ENCODE peak calls at places on chromosomes 7 and 10, in four cellular contexts. Q is BJ, K is foreskin fibroblast, E is esophagus squamous epithelium. D is an unnamed sample.

GRCh38 chr7:585229-585711 is 65.6 kb upstream of the PDGFA start:
- DNase-seq in K (no peak), Q (no peak), E (no peak), D (no peak)

GRCh38 chr7:66301737-66302136 is 96.6 kb downstream of the TPST1 start:
- DNase-seq in E (no peak), K (no peak), Q (no peak), D (peak)

GRCh38 chr10:112539340-112539739 is 92.3 kb downstream of the VTI1A start:
- DNase-seq in E (no peak), Q (no peak), K (peak), D (no peak)

GRCh38 chr10:93115661-93116383 is 42.1 kb downstream of the CYP26A1 start:
- DNase-seq in E (no peak), Q (no peak), K (peak), D (peak)

GRCh38 chr7:4835398-4836205 is 26.2 kb downstream of the PAPOLB start:
- DNase-seq in Q (no peak), E (no peak), K (no peak), D (no peak)

GRCh38 chr7:79590571-79591274 is 137.3 kb upstream of the MAGI2 start:
- DNase-seq in E (no peak), Q (no peak), K (no peak), D (no peak)

GRCh38 chr7:81158189-81158588 is 239.3 kb upstream of the SEMA3C start:
- DNase-seq in Q (no peak), E (no peak), K (no peak), D (no peak)

GRCh38 chr10:77208857-77209256 is 428.8 kb downstream of the KCNMA1 start:
- DNase-seq in K (no peak), Q (no peak), E (no peak), D (no peak)

GRCh38 chr10:89783406-89783805 is 82.0 kb downstream of the KIF20B start:
- DNase-seq in Q (peak), E (no peak), K (peak), D (no peak)

GRCh38 chr7:46932656-46933424 is 649.1 kb downstream of the TNS3 start:
- DNase-seq in K (peak), Q (peak), E (no peak), D (peak)

GRCh38 chr10:113960617-113961260 is 82.9 kb upstream of the ADRB1 start:
- DNase-seq in K (no peak), E (no peak), Q (no peak), D (no peak)

GRCh38 chr10:8032558-8032957 is 21.9 kb upstream of the GATA3 start:
- DNase-seq in E (no peak), K (no peak), Q (no peak), D (no peak)

GRCh38 chr10:8023851-8024250 is 30.6 kb upstream of the GATA3 start:
- DNase-seq in E (no peak), Q (no peak), K (no peak), D (no peak)

GRCh38 chr10:8023321-8023720 is 31.2 kb upstream of the GATA3 start:
- DNase-seq in K (no peak), Q (no peak), E (no peak), D (no peak)

GRCh38 chr10:8026349-8027259 is 27.9 kb upstream of the GATA3 start:
- DNase-seq in E (no peak), Q (no peak), K (no peak), D (no peak)
- H3K4me3 ChIP-seq in E (no peak), Q (peak), K (peak), D (peak)

DNA sequence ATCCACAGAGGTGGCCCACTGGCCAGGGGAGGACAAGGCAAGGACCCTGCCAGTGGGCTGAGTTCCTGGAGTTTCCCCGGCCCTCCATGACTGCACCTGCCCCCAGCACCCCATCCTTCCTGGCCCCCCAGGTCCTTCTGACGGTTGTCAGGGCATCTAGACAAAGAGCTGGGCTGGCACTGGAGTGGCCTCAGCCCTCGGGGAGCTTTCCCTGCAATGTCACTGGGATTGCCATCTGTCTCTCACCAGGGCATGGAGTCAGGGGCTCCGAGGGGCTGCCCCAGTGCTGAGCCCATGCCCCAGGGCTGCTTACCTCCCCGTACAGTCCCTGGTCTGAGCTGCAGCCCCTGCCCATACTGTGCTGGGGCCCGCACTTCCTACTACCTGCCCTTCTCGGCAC is 446.5 kb upstream of the MKI67 start:
- DNase-seq in E (no peak), Q (no peak), K (no peak), D (no peak)
- TF ChIP-seq CTCF in E (no peak), Q (no peak), K (no peak), D (no peak)

DNA sequence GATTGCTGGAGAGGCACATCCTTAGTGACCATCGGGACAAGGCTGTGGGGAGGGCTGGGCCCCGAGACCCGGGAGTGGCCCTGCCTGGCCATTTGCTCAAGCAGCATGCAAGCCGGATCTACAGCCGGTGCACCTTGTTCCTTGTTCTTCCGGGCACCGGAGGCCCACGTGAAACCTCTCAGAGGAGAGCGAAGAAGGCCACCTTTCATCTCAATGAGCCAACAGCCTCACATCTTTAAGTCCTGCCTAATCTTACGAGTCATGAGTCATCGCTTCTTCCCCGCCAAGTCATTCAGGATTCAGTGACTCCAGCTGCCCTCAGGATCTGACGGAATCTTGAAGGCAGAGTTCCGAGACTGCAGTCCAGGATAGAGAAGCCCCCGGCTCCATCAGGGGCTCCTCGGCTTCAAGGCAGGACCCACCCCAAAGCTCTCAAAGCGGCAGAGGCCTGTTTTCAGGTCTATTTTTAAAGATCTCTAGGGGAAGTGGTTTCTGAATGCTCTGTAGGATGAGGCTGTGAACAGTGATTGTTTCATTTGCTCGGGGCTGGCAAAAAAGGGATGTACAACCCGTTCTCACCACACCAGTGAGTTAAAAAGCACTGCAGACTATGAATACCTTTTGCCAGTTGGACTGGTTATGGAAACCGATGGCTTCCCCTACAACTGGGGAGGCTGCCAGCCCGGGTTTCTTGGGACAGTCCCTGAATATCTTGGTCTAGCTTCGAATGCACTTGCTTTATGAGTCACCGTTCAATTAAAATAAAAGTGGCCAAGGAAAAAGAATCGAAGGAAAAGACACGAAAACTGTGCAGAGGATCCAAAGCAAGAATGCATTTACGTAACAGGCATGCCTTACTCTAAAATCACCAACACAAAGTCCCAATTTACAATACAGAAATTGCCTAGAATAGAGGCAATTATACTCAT is 57.2 kb upstream of the ECHDC3 start:
- DNase-seq in K (peak), E (peak), Q (peak), D (peak)
- H3K4me3 ChIP-seq in K (peak), E (peak), Q (no peak), D (peak)

GRCh38 chr7:52749880-52750279 is 285.6 kb upstream of the POM121L12 start:
- DNase-seq in K (no peak), E (no peak), Q (no peak), D (no peak)
- TF ChIP-seq CTCF in K (no peak), E (no peak), Q (no peak), D (no peak)

GRCh38 chr10:43458227-43458626 is 21.3 kb downstream of the ZNF487 start:
- DNase-seq in E (no peak), Q (no peak), K (no peak), D (no peak)
- H3K4me3 ChIP-seq in E (no peak), Q (no peak), K (no peak), D (no peak)

DNA sequence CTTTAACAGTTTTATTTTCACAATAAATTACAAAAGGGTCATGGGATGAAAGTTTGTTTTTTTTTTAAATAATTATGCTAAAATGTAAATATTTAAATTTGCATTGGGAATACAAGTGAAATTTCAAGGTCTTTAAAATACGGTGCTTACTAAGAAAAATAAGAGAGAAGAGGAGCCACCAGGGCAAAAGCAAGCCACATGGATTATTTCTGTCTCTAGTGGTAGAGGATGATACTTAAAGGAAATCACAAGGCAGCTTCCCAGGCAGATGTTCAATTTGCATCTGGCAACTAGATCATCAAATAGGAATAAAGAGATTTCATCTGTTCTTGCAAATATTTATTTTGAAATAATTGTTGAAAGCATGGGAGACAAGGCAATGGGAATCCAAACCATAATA is 111.1 kb downstream of the MDFIC start:
- DNase-seq in Q (no peak), E (no peak), K (no peak), D (peak)
- TF ChIP-seq CTCF in Q (peak), E (no peak), K (no peak), D (peak)

DNA sequence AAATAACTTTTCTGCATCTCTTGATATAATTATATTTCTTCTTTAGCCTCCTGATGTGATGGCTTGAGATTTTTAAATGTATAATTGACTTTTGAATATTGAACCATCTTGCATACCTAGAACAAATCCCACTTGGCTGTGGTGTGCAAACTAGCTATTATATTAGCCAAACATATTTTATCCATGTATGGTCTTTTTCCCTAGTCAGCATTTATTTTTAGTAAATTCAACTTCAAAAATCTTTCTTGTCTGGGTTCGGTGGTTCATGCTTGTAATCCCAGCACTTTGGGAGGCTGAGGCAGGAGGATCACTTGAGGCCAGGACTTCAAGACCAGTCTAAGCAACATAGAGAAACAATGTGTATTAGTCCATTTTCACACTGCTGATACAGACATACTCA is 386.6 kb upstream of the VWC2 start:
- DNase-seq in Q (no peak), K (no peak), E (no peak), D (no peak)
- H3K4me3 ChIP-seq in Q (no peak), K (no peak), E (no peak), D (no peak)

D was measured in fibroblast of villous mesenchyme.